ENCODE peak calls at places on chromosome 7, in four cellular contexts. M is A549, A is AG09309, P is BJ. E is an unnamed sample.

GRCh38 chr7:125383324-125383723 is 453.7 kb upstream of the POT1 start:
- DNase-seq in M (no peak), A (no peak), P (no peak), E (no peak)

GRCh38 chr7:45606050-45606449 is 31.9 kb downstream of the ADCY1 start:
- DNase-seq in M (no peak), A (no peak), P (no peak), E (no peak)

GRCh38 chr7:11193131-11193867 is 219.6 kb downstream of the PHF14 start:
- DNase-seq in M (no peak), A (peak; percentile 28), P (no peak), E (peak; percentile 51)

GRCh38 chr7:135185471-135186260 is 15.2 kb upstream of the CYREN start:
- DNase-seq in M (no peak), A (no peak), P (no peak), E (no peak)

GRCh38 chr7:68176974-68177373 is 1180.3 kb downstream of the TYW1 start:
- DNase-seq in M (peak; percentile 84), A (peak; percentile 11), P (no peak), E (peak; percentile 58)

GRCh38 chr7:12139421-12139820 is 71.7 kb upstream of the TMEM106B start:
- DNase-seq in M (no peak), A (peak; percentile 18), P (no peak), E (no peak)

GRCh38 chr7:125149151-125149550 is 219.5 kb upstream of the POT1 start:
- DNase-seq in M (no peak), A (no peak), P (no peak), E (peak; percentile 39)

GRCh38 chr7:8278183-8278582 is 16.2 kb upstream of the ICA1 start:
- DNase-seq in M (no peak), A (no peak), P (no peak), E (no peak)

GRCh38 chr7:155850001-155850436 is 37.8 kb upstream of the SHH start:
- DNase-seq in M (no peak), A (no peak), P (no peak), E (no peak)

GRCh38 chr7:125412890-125413665 is 483.5 kb upstream of the POT1 start:
- DNase-seq in M (no peak), A (no peak), P (no peak), E (no peak)

GRCh38 chr7:107090452-107090851 is 45.9 kb downstream of the PRKAR2B start:
- DNase-seq in M (no peak), A (no peak), P (no peak), E (no peak)

GRCh38 chr7:155000795-155001194 is 2.1 kb downstream of the PAXIP1 start:
- DNase-seq in M (no peak), A (no peak), P (no peak), E (no peak)

GRCh38 chr7:73358590-73359275 is 30.8 kb downstream of the FKBP6 start:
- DNase-seq in M (no peak), A (no peak), P (no peak), E (no peak)

GRCh38 chr7:132061931-132062330 is 505.5 kb upstream of the PODXL start:
- DNase-seq in M (no peak), A (peak; percentile 38), P (no peak), E (peak; percentile 3)

GRCh38 chr7:111082351-111082750 is 8.6 kb upstream of the LRRN3 start:
- DNase-seq in M (no peak), A (peak; percentile 33), P (peak; percentile 76), E (peak; percentile 11)

GRCh38 chr7:15864260-15864991 is 177.9 kb upstream of the MEOX2 start:
- DNase-seq in M (no peak), A (no peak), P (no peak), E (no peak)

GRCh38 chr7:130150587-130150986 is 54.6 kb downstream of the TMEM209 start:
- DNase-seq in M (no peak), A (no peak), P (no peak), E (no peak)

GRCh38 chr7:99244942-99245341 is 27.7 kb upstream of the MYH16 start:
- DNase-seq in M (no peak), A (no peak), P (peak; percentile 8), E (no peak)

GRCh38 chr7:46854958-46855473 is 726.9 kb downstream of the TNS3 start:
- DNase-seq in M (peak; percentile 9), A (peak; percentile 80), P (peak; percentile 73), E (peak; percentile 30)

GRCh38 chr7:157140118-157140905 is 1.6 kb downstream of the UBE3C start:
- DNase-seq in M (no peak), A (no peak), P (no peak), E (no peak)

GRCh38 chr7:30068117-30068516 is 39.9 kb downstream of the PLEKHA8 start:
- DNase-seq in M (no peak), A (peak; percentile 81), P (peak; percentile 82), E (peak; percentile 79)

GRCh38 chr7:121797283-121798037 is 75.5 kb upstream of the PTPRZ1 start:
- DNase-seq in M (no peak), A (no peak), P (no peak), E (peak; percentile 0)

GRCh38 chr7:27245798-27246691 is 3.4 kb downstream of the EVX1 start:
- DNase-seq in M (no peak), A (no peak), P (no peak), E (no peak)

GRCh38 chr7:106552645-106553445 is 108.1 kb downstream of the CCDC71L start:
- DNase-seq in M (no peak), A (no peak), P (no peak), E (no peak)

GRCh38 chr7:123218866-123219265 is 19.1 kb upstream of the SLC13A1 start:
- DNase-seq in M (no peak), A (no peak), P (no peak), E (no peak)

GRCh38 chr7:158270856-158271413 is 316.7 kb downstream of the PTPRN2 start:
- DNase-seq in M (no peak), A (no peak), P (no peak), E (no peak)

GRCh38 chr7:1533569-1534329 is 3.2 kb downstream of the MAFK start:
- DNase-seq in M (peak; percentile 88), A (peak; percentile 64), P (peak; percentile 72), E (peak; percentile 79)
- H3K4me3 ChIP-seq in M (peak overlapping the region; percentile 98), A (peak overlapping the region; percentile 78), P (peak overlapping the region; percentile 79), E (peak overlapping the region; percentile 68)

DNA sequence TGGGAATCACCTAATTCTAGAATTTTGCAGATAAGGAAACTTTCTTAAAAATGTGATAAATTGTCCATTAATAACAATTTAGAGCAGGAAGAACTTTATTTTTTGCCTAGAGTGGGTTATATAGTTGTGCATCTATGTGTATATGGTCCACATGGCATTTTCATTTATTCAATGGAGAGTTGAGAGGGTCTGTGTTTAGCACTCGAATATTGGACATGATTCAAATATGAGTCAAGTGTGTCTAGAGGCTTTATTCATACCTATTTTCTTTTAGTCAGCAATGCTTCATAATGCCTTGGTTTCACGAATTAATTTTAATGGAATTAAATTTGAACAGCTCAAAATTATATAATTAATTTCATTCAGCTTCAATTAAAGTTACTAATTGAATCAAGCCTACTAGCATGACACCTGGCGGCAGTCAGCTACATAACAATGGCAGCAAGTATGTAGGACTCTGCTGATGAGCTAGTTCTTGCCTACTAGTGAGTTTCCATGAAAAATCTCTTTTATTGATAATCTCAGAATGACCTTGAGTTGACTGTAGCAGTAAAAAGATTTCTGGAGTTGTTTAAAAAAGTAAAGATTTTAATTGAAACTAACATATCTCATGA is 17.7 kb downstream of the MDFIC start:
- DNase-seq in M (no peak), A (no peak), P (no peak), E (no peak)
- TF ChIP-seq CTCF in M (no peak), A (no peak), P (no peak), E (no peak)

GRCh38 chr7:28954936-28955335 is 3.2 kb downstream of the TRIL start:
- DNase-seq in M (no peak), A (no peak), P (no peak), E (no peak)
- H3K4me3 ChIP-seq in M (no peak overlapping the region), A (no peak overlapping the region), P (no peak overlapping the region), E (no peak overlapping the region)

GRCh38 chr7:78368781-78369180 is 570.2 kb downstream of the PHTF2 start:
- DNase-seq in M (no peak), A (no peak), P (no peak), E (no peak)
- TF ChIP-seq CTCF in M (no peak), A (no peak), P (no peak), E (no peak)

DNA sequence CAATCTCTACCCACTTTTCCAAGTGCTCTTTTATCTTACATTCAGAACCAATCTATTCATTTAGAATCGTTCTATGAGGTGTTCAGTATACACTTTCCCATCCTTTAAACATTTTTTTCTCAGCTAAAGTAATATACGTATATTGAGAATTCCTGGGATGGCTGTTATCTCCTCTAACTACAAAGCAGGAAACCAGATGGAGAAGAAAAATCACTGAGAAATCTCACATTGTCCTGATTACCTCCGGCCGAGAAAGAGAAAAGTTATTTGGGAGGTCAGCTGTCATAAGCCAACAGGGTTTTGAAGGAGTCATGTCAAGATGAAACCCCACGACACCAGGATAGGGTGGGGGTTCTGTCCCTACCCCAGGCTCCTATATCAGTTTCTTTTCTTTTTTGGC is 99.2 kb upstream of the KDM7A start:
- DNase-seq in M (no peak), A (no peak), P (no peak), E (no peak)
- H3K4me3 ChIP-seq in M (no peak overlapping the region), A (no peak overlapping the region), P (no peak overlapping the region), E (no peak overlapping the region)

E was measured in fibroblast of pulmonary artery.